ENCODE peak calls at places on chromosome 5, in seven cellular contexts. K is Calu3, Z is HL-60, L is B cell, J is GM06990, M is Peyer's patch, O is AG04450. E is an unnamed sample.

GRCh38 chr5:95730011-95730700 is 980 bp upstream of the RHOBTB3 start:
- DNase-seq in K (no peak), Z (no peak), L (no peak), J (no peak), M (no peak), O (no peak), E (no peak)

GRCh38 chr5:168992687-168993086 is 308.3 kb downstream of the SLIT3 start:
- DNase-seq in K (no peak), Z (no peak), L (no peak), J (no peak), M (no peak), O (no peak), E (no peak)

GRCh38 chr5:111016801-111017200 is 54.7 kb upstream of the TSLP start:
- DNase-seq in K (no peak), Z (no peak), L (no peak), J (no peak), M (no peak), O (peak), E (no peak)

GRCh38 chr5:176803943-176804498 is 6.3 kb upstream of the UNC5A start:
- DNase-seq in K (peak), Z (no peak), L (no peak), J (no peak), M (no peak), O (no peak), E (no peak)

GRCh38 chr5:122163151-122164069 is 34.1 kb downstream of the ZNF474 start:
- DNase-seq in K (peak), Z (no peak), L (no peak), J (no peak), M (no peak), O (peak), E (no peak)

GRCh38 chr5:137214446-137215189 is 284.5 kb downstream of the SPOCK1 start:
- DNase-seq in K (no peak), Z (no peak), L (no peak), J (no peak), M (no peak), O (no peak), E (no peak)

GRCh38 chr5:173011602-173012001 is 28.0 kb downstream of the ATP6V0E1 start:
- DNase-seq in K (no peak), Z (no peak), L (no peak), J (no peak), M (no peak), O (no peak), E (no peak)

GRCh38 chr5:62547929-62548678 is 30.5 kb upstream of the LRRC70 start:
- DNase-seq in K (no peak), Z (no peak), L (peak), J (no peak), M (no peak), O (peak), E (no peak)

GRCh38 chr5:116944171-116944570 is 369.5 kb upstream of the SEMA6A start:
- DNase-seq in K (peak), Z (no peak), L (no peak), J (no peak), M (no peak), O (no peak), E (no peak)

GRCh38 chr5:39513236-39513635 is 88.5 kb upstream of the DAB2 start:
- DNase-seq in K (peak), Z (no peak), L (no peak), J (no peak), M (no peak), O (no peak), E (no peak)

GRCh38 chr5:142716963-142717362 is 31.1 kb upstream of the FGF1 start:
- DNase-seq in K (peak), Z (peak), L (peak), J (no peak), M (no peak), O (peak), E (no peak)
- TF ChIP-seq CTCF in K (peak), Z (peak), L (no peak), J (peak), M (no peak), O (peak), E (no peak)

DNA sequence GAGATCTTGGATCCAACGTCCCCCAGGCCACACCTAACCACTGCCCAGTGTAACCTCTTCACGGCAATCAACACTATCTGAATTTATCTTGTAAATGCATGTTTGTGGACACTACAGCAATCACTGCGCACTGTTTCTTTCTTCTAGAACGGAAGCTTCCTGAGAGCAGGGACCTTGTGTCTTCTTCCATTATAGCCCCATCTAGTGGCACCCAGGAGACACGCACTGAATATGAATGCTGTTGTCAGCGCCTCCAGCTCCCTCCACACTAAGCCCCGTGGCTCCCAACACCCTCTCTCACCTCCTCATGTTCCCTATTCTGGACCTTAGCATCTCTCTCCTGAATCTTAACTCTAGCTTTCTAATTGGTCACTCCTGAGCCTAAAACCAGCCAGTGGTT is 72.7 kb downstream of the SMIM23 start:
- DNase-seq in K (no peak), Z (no peak), L (no peak), J (no peak), M (no peak), O (no peak), E (no peak)
- TF ChIP-seq CTCF in K (peak), Z (peak), L (peak), J (peak), M (no peak), O (peak), E (no peak)

GRCh38 chr5:59348189-59348588 is 545.3 kb downstream of the PDE4D start:
- DNase-seq in K (peak), Z (no peak), L (no peak), J (no peak), M (no peak), O (no peak), E (no peak)
- TF ChIP-seq CTCF in K (no peak), Z (no peak), L (no peak), J (no peak), M (no peak), O (no peak), E (no peak)

GRCh38 chr5:112208699-112209615 is 210.1 kb downstream of the EPB41L4A start:
- DNase-seq in K (no peak), Z (peak), L (no peak), J (no peak), M (no peak), O (no peak), E (no peak)

GRCh38 chr5:112216140-112216539 is 202.9 kb downstream of the EPB41L4A start:
- DNase-seq in K (no peak), Z (no peak), L (no peak), J (no peak), M (no peak), O (no peak), E (no peak)

GRCh38 chr5:112205840-112206239 is 213.2 kb downstream of the EPB41L4A start:
- DNase-seq in K (no peak), Z (no peak), L (no peak), J (no peak), M (no peak), O (no peak), E (no peak)

DNA sequence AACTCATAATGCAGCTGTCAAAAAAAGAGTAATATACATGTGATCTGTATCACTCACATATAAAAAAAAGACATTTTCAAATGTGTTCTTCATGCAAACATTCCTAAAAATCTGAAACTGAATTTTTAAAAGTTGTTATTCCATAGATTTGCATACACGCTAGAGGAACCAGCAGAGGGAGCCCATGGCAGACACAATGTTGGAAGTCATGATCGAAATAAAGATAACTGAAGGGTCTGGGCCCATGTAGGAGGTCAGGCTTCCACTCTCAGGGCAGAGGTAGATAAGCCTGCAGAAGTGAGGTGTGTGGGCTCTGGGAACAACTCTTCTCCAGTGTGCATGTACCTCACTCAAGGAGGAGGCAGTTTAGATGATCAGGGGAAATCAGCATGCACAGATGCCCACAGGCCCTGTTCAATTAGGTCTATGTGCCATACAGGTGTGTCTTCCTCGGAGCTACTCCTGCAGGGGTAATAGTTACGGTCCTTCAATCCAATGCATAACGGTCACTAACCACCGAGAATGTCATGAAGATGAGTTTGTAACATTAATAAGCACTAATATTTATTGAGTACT is 208.6 kb downstream of the EPB41L4A start:
- DNase-seq in K (peak), Z (no peak), L (peak), J (no peak), M (no peak), O (no peak), E (no peak)
- TF ChIP-seq CTCF in K (peak), Z (no peak), L (no peak), J (peak), M (no peak), O (peak), E (peak)

GRCh38 chr5:127338501-127338900 is 47.9 kb downstream of the MEGF10 start:
- DNase-seq in K (no peak), Z (no peak), L (no peak), J (no peak), M (no peak), O (no peak), E (no peak)
- TF ChIP-seq CTCF in K (no peak), Z (no peak), L (no peak), J (no peak), M (no peak), O (no peak), E (no peak)

GRCh38 chr5:159207616-159208507 is 1.5 kb downstream of the RNF145 start:
- DNase-seq in K (peak), Z (peak), L (peak), J (peak), M (peak), O (peak), E (peak)

GRCh38 chr5:159208508-159209437 is 580 bp downstream of the RNF145 start:
- DNase-seq in K (peak), Z (peak), L (peak), J (peak), M (peak), O (no peak), E (no peak)

GRCh38 chr5:159210306-159210722 is 961 bp upstream of the RNF145 start:
- DNase-seq in K (peak), Z (peak), L (no peak), J (no peak), M (no peak), O (no peak), E (no peak)

GRCh38 chr5:159210846-159211245 is 1.5 kb upstream of the RNF145 start:
- DNase-seq in K (no peak), Z (no peak), L (no peak), J (no peak), M (no peak), O (no peak), E (no peak)

DNA sequence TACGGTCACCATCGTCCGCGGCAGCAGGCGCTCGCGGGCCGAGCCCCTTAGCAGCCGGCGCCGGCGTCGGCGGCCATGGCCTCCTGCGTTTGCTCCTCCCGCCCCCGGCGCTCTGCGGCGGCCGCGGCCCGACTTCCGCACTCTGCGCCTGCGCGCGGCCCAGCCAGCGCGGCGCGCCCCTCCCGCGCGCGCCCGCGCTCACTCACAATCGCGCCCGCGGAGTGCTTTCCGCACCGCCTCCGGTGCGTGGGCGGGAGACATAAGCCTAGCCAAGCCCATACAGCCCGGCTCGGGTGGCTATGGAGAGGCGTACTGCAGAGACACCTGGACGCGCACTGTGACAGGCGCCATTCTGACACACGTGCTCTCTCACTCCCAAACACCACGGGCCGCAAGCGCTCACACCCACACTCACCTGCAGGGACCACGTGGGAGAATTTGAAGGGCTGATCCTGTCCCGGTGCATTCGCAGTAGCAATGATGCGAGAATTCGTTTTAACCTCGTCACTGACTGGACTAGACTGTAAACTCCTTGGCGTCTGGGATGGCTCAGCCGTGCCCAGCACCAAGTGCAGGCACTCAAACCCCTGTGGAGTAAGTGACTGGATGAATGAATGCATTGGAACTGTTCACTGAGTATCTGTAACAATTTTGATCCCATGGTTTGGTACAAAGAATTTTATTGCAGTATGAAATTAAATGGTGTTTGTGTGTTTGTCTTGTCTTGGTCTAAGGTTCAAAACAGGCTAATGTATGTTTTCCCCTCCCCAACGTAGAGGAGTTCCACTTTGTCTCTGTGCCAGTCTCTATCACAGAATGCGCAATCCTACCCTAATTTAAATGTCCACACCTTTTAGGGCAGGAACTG is at the start of gene RNF145:
- DNase-seq in K (peak), Z (peak), L (peak), J (peak), M (peak), O (peak), E (peak)
- TF ChIP-seq CTCF in K (no peak), Z (no peak), L (no peak), J (no peak), M (no peak), O (no peak), E (no peak)

GRCh38 chr5:91074615-91075014 is 308.5 kb downstream of the ARRDC3 start:
- DNase-seq in K (peak), Z (no peak), L (no peak), J (no peak), M (no peak), O (peak), E (no peak)
- TF ChIP-seq CTCF in K (peak), Z (no peak), L (no peak), J (no peak), M (no peak), O (peak), E (no peak)

GRCh38 chr5:105882956-105883481 is 1787.7 kb downstream of the EFNA5 start:
- DNase-seq in K (peak), Z (no peak), L (no peak), J (no peak), M (no peak), O (no peak), E (no peak)

GRCh38 chr5:105872569-105873270 is 1798.0 kb downstream of the EFNA5 start:
- DNase-seq in K (no peak), Z (no peak), L (no peak), J (no peak), M (no peak), O (no peak), E (no peak)

GRCh38 chr5:105878402-105878801 is 1792.3 kb downstream of the EFNA5 start:
- DNase-seq in K (no peak), Z (no peak), L (no peak), J (no peak), M (no peak), O (no peak), E (no peak)

GRCh38 chr5:105877592-105877991 is 1793.1 kb downstream of the EFNA5 start:
- DNase-seq in K (no peak), Z (no peak), L (no peak), J (no peak), M (no peak), O (no peak), E (no peak)
- TF ChIP-seq CTCF in K (no peak), Z (no peak), L (no peak), J (no peak), M (no peak), O (peak), E (no peak)

E was measured in natural killer cell.